ENCODE peak calls at places on chromosomes 1 and 21, in nine cellular contexts. One of them, this sample, is unnamed.

GRCh38 chr21:44477712-44478111 is 22.4 kb downstream of the LRRC3 start:
- DNase-seq in GM23338: no peak
- DNase-seq in psoas muscle: no peak
- DNase-seq in fibroblast of mammary gland: no peak
- DNase-seq in IMR-90: no peak
- DNase-seq in adrenal gland: no peak
- DNase-seq in astrocyte: no peak
- DNase-seq in bronchial epithelial cell: no peak
- DNase-seq in effector memory CD4-positive, alpha-beta T cell: no peak
- DNase-seq in this sample: no peak

GRCh38 chr1:116777831-116778830 is 23.9 kb downstream of the CD2 start:
- DNase-seq in IMR-90: peak
- DNase-seq in astrocyte: peak
- DNase-seq in bronchial epithelial cell: peak
- DNase-seq in psoas muscle: no peak
- DNase-seq in adrenal gland: no peak
- DNase-seq in effector memory CD4-positive, alpha-beta T cell: no peak
- DNase-seq in fibroblast of mammary gland: peak
- DNase-seq in GM23338: peak
- DNase-seq in this sample: no peak

GRCh38 chr1:41517039-41517438 is 32.6 kb upstream of the EDN2 start:
- DNase-seq in bronchial epithelial cell: no peak
- DNase-seq in GM23338: no peak
- DNase-seq in effector memory CD4-positive, alpha-beta T cell: no peak
- DNase-seq in psoas muscle: peak
- DNase-seq in adrenal gland: no peak
- DNase-seq in fibroblast of mammary gland: no peak
- DNase-seq in astrocyte: no peak
- DNase-seq in IMR-90: no peak
- DNase-seq in this sample: no peak

GRCh38 chr1:63794927-63795326 is 21.1 kb downstream of the ROR1 start:
- DNase-seq in effector memory CD4-positive, alpha-beta T cell: no peak
- DNase-seq in adrenal gland: no peak
- DNase-seq in fibroblast of mammary gland: no peak
- DNase-seq in IMR-90: peak
- DNase-seq in psoas muscle: no peak
- DNase-seq in bronchial epithelial cell: no peak
- DNase-seq in astrocyte: peak
- DNase-seq in GM23338: peak
- DNase-seq in this sample: no peak

GRCh38 chr1:164093543-164093942 is 465.4 kb upstream of the PBX1 start:
- DNase-seq in astrocyte: no peak
- DNase-seq in effector memory CD4-positive, alpha-beta T cell: no peak
- DNase-seq in fibroblast of mammary gland: no peak
- DNase-seq in IMR-90: no peak
- DNase-seq in psoas muscle: no peak
- DNase-seq in bronchial epithelial cell: no peak
- DNase-seq in adrenal gland: no peak
- DNase-seq in GM23338: no peak
- DNase-seq in this sample: no peak

GRCh38 chr1:238648756-238649155 is 737.6 kb upstream of the CHRM3 start:
- DNase-seq in adrenal gland: no peak
- DNase-seq in fibroblast of mammary gland: no peak
- DNase-seq in bronchial epithelial cell: no peak
- DNase-seq in astrocyte: peak
- DNase-seq in GM23338: peak
- DNase-seq in IMR-90: no peak
- DNase-seq in psoas muscle: no peak
- DNase-seq in effector memory CD4-positive, alpha-beta T cell: no peak
- DNase-seq in this sample: no peak

GRCh38 chr1:221449801-221450470 is 292.0 kb downstream of the DUSP10 start:
- DNase-seq in GM23338: no peak
- DNase-seq in effector memory CD4-positive, alpha-beta T cell: no peak
- DNase-seq in adrenal gland: no peak
- DNase-seq in bronchial epithelial cell: peak
- DNase-seq in astrocyte: peak
- DNase-seq in psoas muscle: no peak
- DNase-seq in fibroblast of mammary gland: peak
- DNase-seq in IMR-90: peak
- DNase-seq in this sample: no peak

GRCh38 chr1:231337043-231337471 is 595 bp downstream of the EXOC8 start:
- DNase-seq in bronchial epithelial cell: no peak
- DNase-seq in psoas muscle: no peak
- DNase-seq in astrocyte: no peak
- DNase-seq in GM23338: peak
- DNase-seq in effector memory CD4-positive, alpha-beta T cell: no peak
- DNase-seq in adrenal gland: no peak
- DNase-seq in IMR-90: no peak
- DNase-seq in fibroblast of mammary gland: no peak
- DNase-seq in this sample: no peak

GRCh38 chr1:110595311-110595710 is 10.8 kb downstream of the KCNA2 start:
- DNase-seq in fibroblast of mammary gland: no peak
- DNase-seq in bronchial epithelial cell: no peak
- DNase-seq in psoas muscle: no peak
- DNase-seq in IMR-90: no peak
- DNase-seq in adrenal gland: no peak
- DNase-seq in astrocyte: no peak
- DNase-seq in effector memory CD4-positive, alpha-beta T cell: no peak
- DNase-seq in GM23338: no peak
- DNase-seq in this sample: no peak

GRCh38 chr21:42569732-42570301 is 56.2 kb downstream of the SLC37A1 start:
- DNase-seq in bronchial epithelial cell: no peak
- DNase-seq in IMR-90: no peak
- DNase-seq in adrenal gland: peak
- DNase-seq in psoas muscle: peak
- DNase-seq in effector memory CD4-positive, alpha-beta T cell: no peak
- DNase-seq in astrocyte: no peak
- DNase-seq in GM23338: no peak
- DNase-seq in fibroblast of mammary gland: no peak
- DNase-seq in this sample: no peak

GRCh38 chr1:39539252-39539790 is 37.3 kb downstream of the PABPC4 start:
- DNase-seq in GM23338: peak
- DNase-seq in fibroblast of mammary gland: peak
- DNase-seq in astrocyte: peak
- DNase-seq in effector memory CD4-positive, alpha-beta T cell: peak
- DNase-seq in IMR-90: peak
- DNase-seq in adrenal gland: peak
- DNase-seq in bronchial epithelial cell: peak
- DNase-seq in psoas muscle: peak
- DNase-seq in this sample: no peak

GRCh38 chr1:41557751-41558455 is 73.4 kb upstream of the EDN2 start:
- DNase-seq in bronchial epithelial cell: no peak
- DNase-seq in effector memory CD4-positive, alpha-beta T cell: no peak
- DNase-seq in IMR-90: no peak
- DNase-seq in adrenal gland: no peak
- DNase-seq in astrocyte: no peak
- DNase-seq in psoas muscle: no peak
- DNase-seq in GM23338: no peak
- DNase-seq in fibroblast of mammary gland: no peak
- DNase-seq in this sample: no peak

GRCh38 chr1:232542633-232543032 is 87.3 kb downstream of the SIPA1L2 start:
- DNase-seq in bronchial epithelial cell: no peak
- DNase-seq in fibroblast of mammary gland: no peak
- DNase-seq in GM23338: no peak
- DNase-seq in IMR-90: no peak
- DNase-seq in psoas muscle: no peak
- DNase-seq in astrocyte: no peak
- DNase-seq in effector memory CD4-positive, alpha-beta T cell: no peak
- DNase-seq in adrenal gland: no peak
- DNase-seq in this sample: no peak

GRCh38 chr1:212699104-212699838 is 369 bp downstream of the BATF3 start:
- DNase-seq in bronchial epithelial cell: no peak
- DNase-seq in astrocyte: no peak
- DNase-seq in fibroblast of mammary gland: peak
- DNase-seq in IMR-90: peak
- DNase-seq in GM23338: peak
- DNase-seq in psoas muscle: peak
- DNase-seq in effector memory CD4-positive, alpha-beta T cell: peak
- DNase-seq in adrenal gland: peak
- DNase-seq in this sample: no peak

GRCh38 chr1:86915737-86916235 is 1.4 kb downstream of the HS2ST1 start:
- DNase-seq in psoas muscle: no peak
- DNase-seq in adrenal gland: no peak
- DNase-seq in bronchial epithelial cell: no peak
- DNase-seq in fibroblast of mammary gland: no peak
- DNase-seq in effector memory CD4-positive, alpha-beta T cell: no peak
- DNase-seq in GM23338: no peak
- DNase-seq in IMR-90: no peak
- DNase-seq in astrocyte: no peak
- DNase-seq in this sample: no peak

GRCh38 chr1:3463891-3464648 is 9.6 kb downstream of the ARHGEF16 start:
- DNase-seq in astrocyte: no peak
- DNase-seq in effector memory CD4-positive, alpha-beta T cell: no peak
- DNase-seq in IMR-90: no peak
- DNase-seq in fibroblast of mammary gland: no peak
- DNase-seq in GM23338: no peak
- DNase-seq in psoas muscle: peak
- DNase-seq in bronchial epithelial cell: no peak
- DNase-seq in adrenal gland: no peak
- DNase-seq in this sample: no peak

GRCh38 chr1:206833741-206834140 is 31.7 kb upstream of the IL20 start:
- DNase-seq in adrenal gland: no peak
- DNase-seq in astrocyte: no peak
- DNase-seq in fibroblast of mammary gland: no peak
- DNase-seq in IMR-90: no peak
- DNase-seq in GM23338: no peak
- DNase-seq in effector memory CD4-positive, alpha-beta T cell: no peak
- DNase-seq in bronchial epithelial cell: peak
- DNase-seq in psoas muscle: no peak
- DNase-seq in this sample: no peak

GRCh38 chr1:63277195-63278192 is 44.9 kb upstream of the FOXD3 start:
- DNase-seq in fibroblast of mammary gland: no peak
- DNase-seq in astrocyte: no peak
- DNase-seq in GM23338: no peak
- DNase-seq in adrenal gland: no peak
- DNase-seq in IMR-90: no peak
- DNase-seq in psoas muscle: no peak
- DNase-seq in bronchial epithelial cell: no peak
- DNase-seq in effector memory CD4-positive, alpha-beta T cell: no peak
- DNase-seq in this sample: no peak

GRCh38 chr1:3350441-3351261 is 103.8 kb upstream of the ARHGEF16 start:
- DNase-seq in bronchial epithelial cell: no peak
- DNase-seq in IMR-90: no peak
- DNase-seq in astrocyte: no peak
- DNase-seq in effector memory CD4-positive, alpha-beta T cell: no peak
- DNase-seq in GM23338: no peak
- DNase-seq in fibroblast of mammary gland: peak
- DNase-seq in adrenal gland: no peak
- DNase-seq in psoas muscle: peak
- DNase-seq in this sample: no peak

GRCh38 chr1:22250724-22251123 is 107.8 kb upstream of the WNT4 start:
- DNase-seq in astrocyte: no peak
- DNase-seq in fibroblast of mammary gland: no peak
- DNase-seq in bronchial epithelial cell: no peak
- DNase-seq in GM23338: peak
- DNase-seq in psoas muscle: peak
- DNase-seq in IMR-90: no peak
- DNase-seq in effector memory CD4-positive, alpha-beta T cell: no peak
- DNase-seq in adrenal gland: no peak
- DNase-seq in this sample: no peak

GRCh38 chr1:18139198-18139981 is 31.8 kb downstream of the IGSF21 start:
- DNase-seq in psoas muscle: no peak
- DNase-seq in fibroblast of mammary gland: no peak
- DNase-seq in adrenal gland: no peak
- DNase-seq in GM23338: peak
- DNase-seq in bronchial epithelial cell: no peak
- DNase-seq in astrocyte: no peak
- DNase-seq in IMR-90: no peak
- DNase-seq in effector memory CD4-positive, alpha-beta T cell: no peak
- DNase-seq in this sample: no peak

GRCh38 chr1:6930901-6931300 is 145.6 kb downstream of the CAMTA1 start:
- DNase-seq in IMR-90: no peak
- DNase-seq in bronchial epithelial cell: no peak
- DNase-seq in adrenal gland: no peak
- DNase-seq in psoas muscle: no peak
- DNase-seq in astrocyte: no peak
- DNase-seq in effector memory CD4-positive, alpha-beta T cell: no peak
- DNase-seq in fibroblast of mammary gland: no peak
- DNase-seq in GM23338: no peak
- DNase-seq in this sample: no peak

GRCh38 chr1:179813626-179814351 is 63.8 kb downstream of the TOR1AIP2 start:
- DNase-seq in fibroblast of mammary gland: no peak
- DNase-seq in bronchial epithelial cell: no peak
- DNase-seq in adrenal gland: no peak
- DNase-seq in astrocyte: no peak
- DNase-seq in IMR-90: no peak
- DNase-seq in GM23338: no peak
- DNase-seq in effector memory CD4-positive, alpha-beta T cell: no peak
- DNase-seq in psoas muscle: no peak
- DNase-seq in this sample: no peak
- H3K4me3 ChIP-seq in fibroblast of mammary gland: no peak
- H3K4me3 ChIP-seq in bronchial epithelial cell: no peak
- H3K4me3 ChIP-seq in adrenal gland: no peak
- H3K4me3 ChIP-seq in astrocyte: no peak
- H3K4me3 ChIP-seq in IMR-90: no peak
- H3K4me3 ChIP-seq in GM23338: peak
- H3K4me3 ChIP-seq in effector memory CD4-positive, alpha-beta T cell: no peak
- H3K4me3 ChIP-seq in psoas muscle: peak
- H3K4me3 ChIP-seq in this sample: no peak

GRCh38 chr1:24506706-24507422 is 4.2 kb downstream of the RCAN3 start:
- DNase-seq in IMR-90: no peak
- DNase-seq in astrocyte: no peak
- DNase-seq in adrenal gland: no peak
- DNase-seq in fibroblast of mammary gland: no peak
- DNase-seq in bronchial epithelial cell: no peak
- DNase-seq in effector memory CD4-positive, alpha-beta T cell: peak
- DNase-seq in GM23338: peak
- DNase-seq in psoas muscle: no peak
- DNase-seq in this sample: no peak
- H3K4me3 ChIP-seq in IMR-90: no peak
- H3K4me3 ChIP-seq in astrocyte: no peak
- H3K4me3 ChIP-seq in adrenal gland: no peak
- H3K4me3 ChIP-seq in fibroblast of mammary gland: no peak
- H3K4me3 ChIP-seq in bronchial epithelial cell: no peak
- H3K4me3 ChIP-seq in effector memory CD4-positive, alpha-beta T cell: peak
- H3K4me3 ChIP-seq in GM23338: no peak
- H3K4me3 ChIP-seq in psoas muscle: no peak
- H3K4me3 ChIP-seq in this sample: no peak

GRCh38 chr1:181077576-181078242 is 10.8 kb upstream of the IER5 start:
- DNase-seq in psoas muscle: no peak
- DNase-seq in IMR-90: peak
- DNase-seq in adrenal gland: no peak
- DNase-seq in fibroblast of mammary gland: peak
- DNase-seq in bronchial epithelial cell: peak
- DNase-seq in astrocyte: peak
- DNase-seq in effector memory CD4-positive, alpha-beta T cell: no peak
- DNase-seq in GM23338: no peak
- DNase-seq in this sample: no peak
- H3K4me3 ChIP-seq in psoas muscle: no peak
- H3K4me3 ChIP-seq in IMR-90: no peak
- H3K4me3 ChIP-seq in adrenal gland: no peak
- H3K4me3 ChIP-seq in fibroblast of mammary gland: no peak
- H3K4me3 ChIP-seq in bronchial epithelial cell: no peak
- H3K4me3 ChIP-seq in astrocyte: no peak
- H3K4me3 ChIP-seq in effector memory CD4-positive, alpha-beta T cell: no peak
- H3K4me3 ChIP-seq in GM23338: no peak
- H3K4me3 ChIP-seq in this sample: no peak

DNA sequence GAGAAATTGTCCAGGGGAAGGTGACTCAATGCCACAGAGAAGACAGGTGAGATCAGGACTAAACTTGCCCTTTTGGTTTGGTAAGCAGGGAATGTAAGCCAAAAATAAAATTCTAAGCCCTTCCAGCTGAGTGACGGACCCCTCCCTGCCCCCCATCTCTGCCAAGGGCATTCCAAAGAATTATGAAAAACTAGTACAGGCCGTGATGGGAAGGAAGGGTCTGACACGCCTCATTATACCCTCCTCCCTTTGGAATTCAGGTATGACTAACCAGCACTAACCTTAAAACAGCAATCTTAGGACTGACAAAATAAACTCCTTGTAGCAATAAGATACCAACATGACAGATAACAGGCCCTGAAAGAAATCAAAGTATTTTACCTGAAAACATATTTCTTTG is 99.6 kb downstream of the GABPA start:
- DNase-seq in fibroblast of mammary gland: no peak
- DNase-seq in adrenal gland: no peak
- DNase-seq in bronchial epithelial cell: peak
- DNase-seq in psoas muscle: no peak
- DNase-seq in astrocyte: no peak
- DNase-seq in effector memory CD4-positive, alpha-beta T cell: no peak
- DNase-seq in IMR-90: no peak
- DNase-seq in GM23338: no peak
- DNase-seq in this sample: no peak
- H3K4me3 ChIP-seq in fibroblast of mammary gland: no peak
- H3K4me3 ChIP-seq in adrenal gland: no peak
- H3K4me3 ChIP-seq in bronchial epithelial cell: no peak
- H3K4me3 ChIP-seq in psoas muscle: no peak
- H3K4me3 ChIP-seq in astrocyte: no peak
- H3K4me3 ChIP-seq in effector memory CD4-positive, alpha-beta T cell: no peak
- H3K4me3 ChIP-seq in IMR-90: no peak
- H3K4me3 ChIP-seq in GM23338: no peak
- H3K4me3 ChIP-seq in this sample: no peak